ENCODE peak calls at places on chromosomes 1 and 21, in four cellular contexts. One of them, this sample, is unnamed.

GRCh38 chr1:3587133-3587733 is 24.1 kb downstream of the MEGF6 start:
- DNase-seq in stimulated activated CD4-positive, alpha-beta T cell treated with anti-CD3 and anti-CD28 coated beads, Interleukin-2, amount 100 ng/mL, for 48 hours: no peak
- DNase-seq in activated gamma-delta T cell treated with Interleukin-2 at 50 U/mL for 16 hours: no peak
- DNase-seq in stimulated activated CD8-positive, alpha-beta memory T cell treated with anti-CD3 and anti-CD28 coated beads, Interleukin-4, amount 100 ng/mL, for 4 hours: no peak
- DNase-seq in this sample: peak

GRCh38 chr1:19505694-19506457 is 20.5 kb upstream of the CAPZB start:
- DNase-seq in activated gamma-delta T cell treated with Interleukin-2 at 50 U/mL for 16 hours: no peak
- DNase-seq in stimulated activated CD4-positive, alpha-beta T cell treated with anti-CD3 and anti-CD28 coated beads, Interleukin-2, amount 100 ng/mL, for 48 hours: no peak
- DNase-seq in stimulated activated CD8-positive, alpha-beta memory T cell treated with anti-CD3 and anti-CD28 coated beads, Interleukin-4, amount 100 ng/mL, for 4 hours: no peak
- DNase-seq in this sample: peak

GRCh38 chr1:152112101-152112884 is 3.0 kb downstream of the TCHH start:
- DNase-seq in stimulated activated CD4-positive, alpha-beta T cell treated with anti-CD3 and anti-CD28 coated beads, Interleukin-2, amount 100 ng/mL, for 48 hours: no peak
- DNase-seq in stimulated activated CD8-positive, alpha-beta memory T cell treated with anti-CD3 and anti-CD28 coated beads, Interleukin-4, amount 100 ng/mL, for 4 hours: no peak
- DNase-seq in activated gamma-delta T cell treated with Interleukin-2 at 50 U/mL for 16 hours: no peak
- DNase-seq in this sample: no peak

GRCh38 chr1:18760156-18760555 is 99.3 kb downstream of the TAS1R2 start:
- DNase-seq in stimulated activated CD4-positive, alpha-beta T cell treated with anti-CD3 and anti-CD28 coated beads, Interleukin-2, amount 100 ng/mL, for 48 hours: no peak
- DNase-seq in activated gamma-delta T cell treated with Interleukin-2 at 50 U/mL for 16 hours: no peak
- DNase-seq in stimulated activated CD8-positive, alpha-beta memory T cell treated with anti-CD3 and anti-CD28 coated beads, Interleukin-4, amount 100 ng/mL, for 4 hours: no peak
- DNase-seq in this sample: no peak

GRCh38 chr1:41152622-41153044 is 89.5 kb downstream of the SCMH1 start:
- DNase-seq in stimulated activated CD8-positive, alpha-beta memory T cell treated with anti-CD3 and anti-CD28 coated beads, Interleukin-4, amount 100 ng/mL, for 4 hours: no peak
- DNase-seq in stimulated activated CD4-positive, alpha-beta T cell treated with anti-CD3 and anti-CD28 coated beads, Interleukin-2, amount 100 ng/mL, for 48 hours: no peak
- DNase-seq in activated gamma-delta T cell treated with Interleukin-2 at 50 U/mL for 16 hours: no peak
- DNase-seq in this sample: no peak

GRCh38 chr1:218616681-218617080 is 271.5 kb downstream of the TGFB2 start:
- DNase-seq in activated gamma-delta T cell treated with Interleukin-2 at 50 U/mL for 16 hours: no peak
- DNase-seq in stimulated activated CD4-positive, alpha-beta T cell treated with anti-CD3 and anti-CD28 coated beads, Interleukin-2, amount 100 ng/mL, for 48 hours: no peak
- DNase-seq in stimulated activated CD8-positive, alpha-beta memory T cell treated with anti-CD3 and anti-CD28 coated beads, Interleukin-4, amount 100 ng/mL, for 4 hours: no peak
- DNase-seq in this sample: no peak

GRCh38 chr1:184143449-184143848 is 91.9 kb downstream of the TSEN15 start:
- DNase-seq in stimulated activated CD8-positive, alpha-beta memory T cell treated with anti-CD3 and anti-CD28 coated beads, Interleukin-4, amount 100 ng/mL, for 4 hours: no peak
- DNase-seq in activated gamma-delta T cell treated with Interleukin-2 at 50 U/mL for 16 hours: no peak
- DNase-seq in stimulated activated CD4-positive, alpha-beta T cell treated with anti-CD3 and anti-CD28 coated beads, Interleukin-2, amount 100 ng/mL, for 48 hours: no peak
- DNase-seq in this sample: peak

GRCh38 chr1:228980232-228980969 is 245.1 kb downstream of the RHOU start:
- DNase-seq in stimulated activated CD4-positive, alpha-beta T cell treated with anti-CD3 and anti-CD28 coated beads, Interleukin-2, amount 100 ng/mL, for 48 hours: no peak
- DNase-seq in activated gamma-delta T cell treated with Interleukin-2 at 50 U/mL for 16 hours: no peak
- DNase-seq in stimulated activated CD8-positive, alpha-beta memory T cell treated with anti-CD3 and anti-CD28 coated beads, Interleukin-4, amount 100 ng/mL, for 4 hours: no peak
- DNase-seq in this sample: no peak

GRCh38 chr1:91650764-91651163 is 150.1 kb downstream of the CDC7 start:
- DNase-seq in activated gamma-delta T cell treated with Interleukin-2 at 50 U/mL for 16 hours: no peak
- DNase-seq in stimulated activated CD8-positive, alpha-beta memory T cell treated with anti-CD3 and anti-CD28 coated beads, Interleukin-4, amount 100 ng/mL, for 4 hours: no peak
- DNase-seq in stimulated activated CD4-positive, alpha-beta T cell treated with anti-CD3 and anti-CD28 coated beads, Interleukin-2, amount 100 ng/mL, for 48 hours: no peak
- DNase-seq in this sample: no peak

GRCh38 chr1:16114527-16115467 is 41.1 kb downstream of the EPHA2 start:
- DNase-seq in stimulated activated CD8-positive, alpha-beta memory T cell treated with anti-CD3 and anti-CD28 coated beads, Interleukin-4, amount 100 ng/mL, for 4 hours: no peak
- DNase-seq in activated gamma-delta T cell treated with Interleukin-2 at 50 U/mL for 16 hours: no peak
- DNase-seq in stimulated activated CD4-positive, alpha-beta T cell treated with anti-CD3 and anti-CD28 coated beads, Interleukin-2, amount 100 ng/mL, for 48 hours: no peak
- DNase-seq in this sample: no peak

GRCh38 chr1:53559391-53559815 is 100.2 kb downstream of the DMRTB1 start:
- DNase-seq in stimulated activated CD8-positive, alpha-beta memory T cell treated with anti-CD3 and anti-CD28 coated beads, Interleukin-4, amount 100 ng/mL, for 4 hours: no peak
- DNase-seq in activated gamma-delta T cell treated with Interleukin-2 at 50 U/mL for 16 hours: no peak
- DNase-seq in stimulated activated CD4-positive, alpha-beta T cell treated with anti-CD3 and anti-CD28 coated beads, Interleukin-2, amount 100 ng/mL, for 48 hours: no peak
- DNase-seq in this sample: no peak

GRCh38 chr21:44051462-44051941 is 39.4 kb downstream of the TRAPPC10 start:
- DNase-seq in stimulated activated CD4-positive, alpha-beta T cell treated with anti-CD3 and anti-CD28 coated beads, Interleukin-2, amount 100 ng/mL, for 48 hours: no peak
- DNase-seq in stimulated activated CD8-positive, alpha-beta memory T cell treated with anti-CD3 and anti-CD28 coated beads, Interleukin-4, amount 100 ng/mL, for 4 hours: no peak
- DNase-seq in activated gamma-delta T cell treated with Interleukin-2 at 50 U/mL for 16 hours: no peak
- DNase-seq in this sample: no peak

GRCh38 chr1:59107516-59107915 is 189.4 kb upstream of the FGGY start:
- DNase-seq in stimulated activated CD8-positive, alpha-beta memory T cell treated with anti-CD3 and anti-CD28 coated beads, Interleukin-4, amount 100 ng/mL, for 4 hours: no peak
- DNase-seq in stimulated activated CD4-positive, alpha-beta T cell treated with anti-CD3 and anti-CD28 coated beads, Interleukin-2, amount 100 ng/mL, for 48 hours: no peak
- DNase-seq in activated gamma-delta T cell treated with Interleukin-2 at 50 U/mL for 16 hours: no peak
- DNase-seq in this sample: peak

This sample was measured in MV-4-11.